ENCODE peak calls at places on chromosome 22, in five cellular contexts. V is activated naive CD4-positive, alpha-beta T cell treated with anti-CD3 and anti-CD28 coated beads, Interleukin-2, amount 50 U/mL, for 16 hours; S is OCI-LY7; U is T follicular helper cell; D is A549. B is an unnamed sample.

GRCh38 chr22:23380230-23380573 is 199.9 kb downstream of the IGLL1 start:
- DNase-seq in V (no peak), D (no peak), U (no peak), S (no peak), B (no peak)

GRCh38 chr22:44439356-44440223 is 58.4 kb downstream of the RTL6 start:
- DNase-seq in D (no peak), U (no peak), S (no peak), V (no peak), B (no peak)

GRCh38 chr22:36775589-36775965 is 342 bp downstream of the IFT27 start:
- DNase-seq in D (no peak), S (peak), V (peak), U (peak), B (peak)

GRCh38 chr22:37077802-37078448 is 26.4 kb downstream of the KCTD17 start:
- DNase-seq in V (peak), S (peak), U (peak), D (peak), B (peak)

GRCh38 chr22:25763239-25763777 is 21.3 kb downstream of the MYO18B start:
- DNase-seq in S (no peak), D (no peak), U (no peak), V (no peak), B (no peak)

GRCh38 chr22:24810043-24810749 is 4.2 kb downstream of the SGSM1 start:
- DNase-seq in S (no peak), D (no peak), U (no peak), V (no peak), B (no peak)

GRCh38 chr22:25281675-25282345 is 62.4 kb downstream of the CRYBB2 start:
- DNase-seq in U (no peak), D (no peak), S (no peak), V (no peak), B (no peak)

GRCh38 chr22:49138250-49138790 is 689.4 kb downstream of the BRD1 start:
- DNase-seq in V (no peak), D (no peak), S (no peak), U (no peak), B (no peak)

GRCh38 chr22:22460635-22461034 is 47.9 kb downstream of the ZNF280B start:
- DNase-seq in U (no peak), D (peak), S (peak), V (no peak), B (no peak)

GRCh38 chr22:49976439-49977175 is 16.0 kb downstream of the PIM3 start:
- DNase-seq in U (no peak), D (peak), V (peak), S (peak), B (peak)

GRCh38 chr22:32660292-32660691 is 141.2 kb upstream of the TIMP3 start:
- DNase-seq in U (peak), D (peak), V (peak), S (peak), B (peak)

GRCh38 chr22:23613193-23613973 is 18.7 kb downstream of the DRICH1 start:
- DNase-seq in U (no peak), S (no peak), V (no peak), D (no peak), B (no peak)

GRCh38 chr22:31089101-31090100 is 8.3 kb downstream of the SMTN start:
- DNase-seq in U (no peak), S (peak), V (no peak), D (peak), B (no peak)

GRCh38 chr22:44165286-44165874 is 15.3 kb upstream of the PARVG start:
- DNase-seq in U (no peak), V (no peak), S (no peak), D (no peak), B (no peak)

GRCh38 chr22:35661377-35661937 is 13.2 kb downstream of the APOL6 start:
- DNase-seq in V (no peak), S (no peak), D (no peak), U (no peak), B (no peak)